ENCODE peak calls at places on chromosomes 13 and 19, in nine cellular contexts. One of them, this sample, is unnamed. For H3K9me3 and H3K4me1, the result is how much of the 10 kb centered on the place peaks cover.

GRCh38 chr13:63425131-63425530 is 2009.5 kb upstream of the PCDH20 start:
- DNase-seq in IMR-90: peak
- DNase-seq in BE2C: no peak
- DNase-seq in ovary: no peak
- DNase-seq in CD8-positive, alpha-beta T cell: no peak
- DNase-seq in fibroblast of lung: no peak
- DNase-seq in stomach: no peak
- DNase-seq in HepG2: no peak
- DNase-seq in esophagus squamous epithelium: no peak
- DNase-seq in this sample: no peak

GRCh38 chr13:38969187-38969586 is 21.4 kb downstream of the STOML3 start:
- DNase-seq in ovary: no peak
- DNase-seq in fibroblast of lung: no peak
- DNase-seq in BE2C: no peak
- DNase-seq in CD8-positive, alpha-beta T cell: no peak
- DNase-seq in stomach: no peak
- DNase-seq in HepG2: no peak
- DNase-seq in esophagus squamous epithelium: no peak
- DNase-seq in IMR-90: no peak
- DNase-seq in this sample: no peak

GRCh38 chr13:76086729-76087128 is 450.6 kb downstream of the LMO7 start:
- DNase-seq in IMR-90: no peak
- DNase-seq in ovary: no peak
- DNase-seq in BE2C: no peak
- DNase-seq in CD8-positive, alpha-beta T cell: no peak
- DNase-seq in HepG2: no peak
- DNase-seq in fibroblast of lung: no peak
- DNase-seq in stomach: no peak
- DNase-seq in esophagus squamous epithelium: no peak
- DNase-seq in this sample: no peak

GRCh38 chr13:112962396-112962795 is 6.6 kb upstream of the MCF2L start:
- DNase-seq in HepG2: no peak
- DNase-seq in BE2C: no peak
- DNase-seq in fibroblast of lung: no peak
- DNase-seq in CD8-positive, alpha-beta T cell: no peak
- DNase-seq in esophagus squamous epithelium: no peak
- DNase-seq in stomach: no peak
- DNase-seq in IMR-90: no peak
- DNase-seq in ovary: no peak
- DNase-seq in this sample: no peak

GRCh38 chr13:40334031-40334430 is 332.4 kb downstream of the FOXO1 start:
- DNase-seq in esophagus squamous epithelium: no peak
- DNase-seq in HepG2: no peak
- DNase-seq in fibroblast of lung: no peak
- DNase-seq in CD8-positive, alpha-beta T cell: no peak
- DNase-seq in stomach: no peak
- DNase-seq in BE2C: no peak
- DNase-seq in IMR-90: no peak
- DNase-seq in ovary: no peak
- DNase-seq in this sample: no peak

GRCh38 chr13:21435710-21436151 is 23.4 kb downstream of the ZDHHC20 start:
- DNase-seq in esophagus squamous epithelium: no peak
- DNase-seq in stomach: peak
- DNase-seq in fibroblast of lung: peak
- DNase-seq in HepG2: peak
- DNase-seq in ovary: no peak
- DNase-seq in CD8-positive, alpha-beta T cell: no peak
- DNase-seq in BE2C: no peak
- DNase-seq in IMR-90: peak
- DNase-seq in this sample: peak

GRCh38 chr19:54309811-54310210 is 3.2 kb downstream of the LILRA5 start:
- DNase-seq in CD8-positive, alpha-beta T cell: no peak
- DNase-seq in ovary: no peak
- DNase-seq in HepG2: no peak
- DNase-seq in fibroblast of lung: no peak
- DNase-seq in esophagus squamous epithelium: no peak
- DNase-seq in BE2C: no peak
- DNase-seq in IMR-90: no peak
- DNase-seq in stomach: no peak
- DNase-seq in this sample: no peak

GRCh38 chr19:34173145-34173956 is 1.0 kb downstream of the LSM14A start:
- DNase-seq in IMR-90: peak
- DNase-seq in stomach: peak
- DNase-seq in BE2C: no peak
- DNase-seq in CD8-positive, alpha-beta T cell: no peak
- DNase-seq in esophagus squamous epithelium: no peak
- DNase-seq in fibroblast of lung: peak
- DNase-seq in ovary: peak
- DNase-seq in HepG2: peak
- DNase-seq in this sample: peak

GRCh38 chr19:30811397-30812098 is 439.4 kb downstream of the ZNF536 start:
- DNase-seq in fibroblast of lung: no peak
- DNase-seq in stomach: no peak
- DNase-seq in CD8-positive, alpha-beta T cell: no peak
- DNase-seq in ovary: no peak
- DNase-seq in IMR-90: no peak
- DNase-seq in BE2C: no peak
- DNase-seq in HepG2: no peak
- DNase-seq in esophagus squamous epithelium: no peak
- DNase-seq in this sample: no peak

GRCh38 chr19:18118420-18119242 is 21.1 kb downstream of the MAST3 start:
- DNase-seq in fibroblast of lung: peak
- DNase-seq in HepG2: no peak
- DNase-seq in esophagus squamous epithelium: no peak
- DNase-seq in IMR-90: peak
- DNase-seq in stomach: no peak
- DNase-seq in ovary: no peak
- DNase-seq in BE2C: no peak
- DNase-seq in CD8-positive, alpha-beta T cell: no peak
- DNase-seq in this sample: no peak

GRCh38 chr13:25420161-25420560 is 48.4 kb downstream of the ATP8A2 start:
- DNase-seq in stomach: no peak
- DNase-seq in fibroblast of lung: no peak
- DNase-seq in BE2C: no peak
- DNase-seq in CD8-positive, alpha-beta T cell: no peak
- DNase-seq in IMR-90: no peak
- DNase-seq in ovary: no peak
- DNase-seq in HepG2: no peak
- DNase-seq in esophagus squamous epithelium: no peak
- DNase-seq in this sample: no peak

GRCh38 chr19:22814124-22814523 is 18.0 kb upstream of the ZNF723 start:
- DNase-seq in IMR-90: no peak
- DNase-seq in CD8-positive, alpha-beta T cell: no peak
- DNase-seq in ovary: no peak
- DNase-seq in stomach: no peak
- DNase-seq in esophagus squamous epithelium: no peak
- DNase-seq in HepG2: no peak
- DNase-seq in BE2C: no peak
- DNase-seq in fibroblast of lung: no peak
- DNase-seq in this sample: no peak

GRCh38 chr13:48531416-48532145 is 1.3 kb downstream of the RCBTB2 start:
- DNase-seq in ovary: no peak
- DNase-seq in HepG2: peak
- DNase-seq in CD8-positive, alpha-beta T cell: no peak
- DNase-seq in IMR-90: no peak
- DNase-seq in BE2C: no peak
- DNase-seq in esophagus squamous epithelium: no peak
- DNase-seq in stomach: no peak
- DNase-seq in fibroblast of lung: no peak
- DNase-seq in this sample: no peak

GRCh38 chr13:50677687-50678463 is 165.6 kb downstream of the DLEU7 start:
- DNase-seq in ovary: no peak
- DNase-seq in fibroblast of lung: no peak
- DNase-seq in BE2C: peak
- DNase-seq in HepG2: no peak
- DNase-seq in CD8-positive, alpha-beta T cell: no peak
- DNase-seq in stomach: no peak
- DNase-seq in IMR-90: peak
- DNase-seq in esophagus squamous epithelium: no peak
- DNase-seq in this sample: no peak

GRCh38 chr13:70203661-70204229 is 95.5 kb upstream of the KLHL1 start:
- DNase-seq in fibroblast of lung: no peak
- DNase-seq in ovary: no peak
- DNase-seq in stomach: no peak
- DNase-seq in BE2C: peak
- DNase-seq in IMR-90: no peak
- DNase-seq in HepG2: peak
- DNase-seq in CD8-positive, alpha-beta T cell: no peak
- DNase-seq in esophagus squamous epithelium: no peak
- DNase-seq in this sample: no peak

GRCh38 chr19:37936166-37936565 is 29.2 kb downstream of the SIPA1L3 start:
- DNase-seq in esophagus squamous epithelium: no peak
- DNase-seq in fibroblast of lung: no peak
- DNase-seq in CD8-positive, alpha-beta T cell: no peak
- DNase-seq in HepG2: peak
- DNase-seq in stomach: peak
- DNase-seq in BE2C: no peak
- DNase-seq in ovary: no peak
- DNase-seq in IMR-90: no peak
- DNase-seq in this sample: no peak

GRCh38 chr13:93948523-93948922 is 531.0 kb downstream of the DCT start:
- DNase-seq in CD8-positive, alpha-beta T cell: no peak
- DNase-seq in esophagus squamous epithelium: no peak
- DNase-seq in HepG2: no peak
- DNase-seq in IMR-90: no peak
- DNase-seq in stomach: no peak
- DNase-seq in fibroblast of lung: peak
- DNase-seq in BE2C: no peak
- DNase-seq in ovary: no peak
- DNase-seq in this sample: no peak

GRCh38 chr19:10408511-10409291 is 5.4 kb upstream of the CDC37 start:
- DNase-seq in IMR-90: no peak
- DNase-seq in BE2C: no peak
- DNase-seq in HepG2: no peak
- DNase-seq in esophagus squamous epithelium: no peak
- DNase-seq in stomach: no peak
- DNase-seq in ovary: no peak
- DNase-seq in fibroblast of lung: no peak
- DNase-seq in CD8-positive, alpha-beta T cell: no peak
- DNase-seq in this sample: no peak
- TF ChIP-seq CTCF in IMR-90: no peak
- TF ChIP-seq CTCF in BE2C: no peak
- TF ChIP-seq CTCF in HepG2: no peak
- TF ChIP-seq CTCF in esophagus squamous epithelium: no peak
- TF ChIP-seq CTCF in stomach: no peak
- TF ChIP-seq CTCF in ovary: no peak
- TF ChIP-seq CTCF in fibroblast of lung: no peak
- TF ChIP-seq CTCF in CD8-positive, alpha-beta T cell: no peak
- TF ChIP-seq CTCF in this sample: no peak

GRCh38 chr19:3653865-3654513 is 27.4 kb upstream of the CACTIN start:
- DNase-seq in BE2C: peak
- DNase-seq in IMR-90: no peak
- DNase-seq in stomach: no peak
- DNase-seq in HepG2: no peak
- DNase-seq in fibroblast of lung: no peak
- DNase-seq in esophagus squamous epithelium: no peak
- DNase-seq in CD8-positive, alpha-beta T cell: no peak
- DNase-seq in ovary: no peak
- DNase-seq in this sample: no peak
- H3K9me3 ChIP-seq in BE2C: under half
- H3K9me3 ChIP-seq in IMR-90: under half
- H3K9me3 ChIP-seq in stomach: under half
- H3K9me3 ChIP-seq in HepG2: under half
- H3K9me3 ChIP-seq in fibroblast of lung: under half
- H3K9me3 ChIP-seq in esophagus squamous epithelium: under half
- H3K9me3 ChIP-seq in CD8-positive, alpha-beta T cell: under half
- H3K9me3 ChIP-seq in ovary: under half
- H3K9me3 ChIP-seq in this sample: under half

DNA sequence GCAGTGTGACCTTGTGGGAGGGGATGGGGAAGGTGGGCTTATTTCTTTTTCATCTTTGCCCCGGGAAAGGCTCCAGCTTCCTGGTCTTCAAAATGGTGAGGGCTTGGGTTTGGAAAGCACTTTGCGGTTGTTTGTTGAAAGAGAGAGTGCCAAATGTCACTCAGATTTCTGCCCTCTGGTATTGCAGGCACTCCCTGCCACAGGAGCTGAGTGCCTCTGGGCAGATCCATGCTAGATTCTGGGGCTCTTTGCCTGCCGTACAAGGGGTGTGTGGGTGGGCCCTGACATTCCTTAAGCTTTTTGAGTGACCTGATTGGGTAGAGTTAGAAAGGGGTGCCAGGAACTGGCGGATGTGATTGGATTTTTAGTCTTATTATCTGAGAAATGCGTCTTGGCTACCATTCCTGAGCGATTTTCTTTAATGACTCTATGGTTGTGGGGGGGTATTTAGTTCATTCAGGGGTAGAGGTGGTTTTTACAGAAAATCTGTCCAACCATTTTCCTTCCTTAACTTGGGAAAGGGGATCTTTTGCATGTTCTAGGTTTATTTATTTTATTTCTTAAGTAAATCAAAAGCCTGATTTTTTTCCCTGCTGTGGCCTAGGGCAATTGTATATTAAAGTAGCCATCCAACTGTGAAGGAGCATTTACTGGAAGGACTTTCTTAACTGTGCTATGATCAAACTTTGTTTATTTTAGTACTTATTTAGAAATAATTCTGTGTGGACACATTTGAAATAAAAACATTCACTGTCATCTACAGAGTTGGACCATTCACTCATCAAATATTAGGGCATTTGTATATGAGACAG is 3.2 kb downstream of the ARHGAP35 start:
- DNase-seq in IMR-90: peak
- DNase-seq in stomach: peak
- DNase-seq in HepG2: peak
- DNase-seq in esophagus squamous epithelium: no peak
- DNase-seq in BE2C: peak
- DNase-seq in CD8-positive, alpha-beta T cell: no peak
- DNase-seq in fibroblast of lung: peak
- DNase-seq in ovary: no peak
- DNase-seq in this sample: no peak
- H3K4me1 ChIP-seq in IMR-90: under half
- H3K4me1 ChIP-seq in stomach: half or more
- H3K4me1 ChIP-seq in HepG2: half or more
- H3K4me1 ChIP-seq in esophagus squamous epithelium: half or more
- H3K4me1 ChIP-seq in BE2C: under half
- H3K4me1 ChIP-seq in CD8-positive, alpha-beta T cell: under half
- H3K4me1 ChIP-seq in fibroblast of lung: under half
- H3K4me1 ChIP-seq in ovary: under half
- H3K4me1 ChIP-seq in this sample: half or more

DNA sequence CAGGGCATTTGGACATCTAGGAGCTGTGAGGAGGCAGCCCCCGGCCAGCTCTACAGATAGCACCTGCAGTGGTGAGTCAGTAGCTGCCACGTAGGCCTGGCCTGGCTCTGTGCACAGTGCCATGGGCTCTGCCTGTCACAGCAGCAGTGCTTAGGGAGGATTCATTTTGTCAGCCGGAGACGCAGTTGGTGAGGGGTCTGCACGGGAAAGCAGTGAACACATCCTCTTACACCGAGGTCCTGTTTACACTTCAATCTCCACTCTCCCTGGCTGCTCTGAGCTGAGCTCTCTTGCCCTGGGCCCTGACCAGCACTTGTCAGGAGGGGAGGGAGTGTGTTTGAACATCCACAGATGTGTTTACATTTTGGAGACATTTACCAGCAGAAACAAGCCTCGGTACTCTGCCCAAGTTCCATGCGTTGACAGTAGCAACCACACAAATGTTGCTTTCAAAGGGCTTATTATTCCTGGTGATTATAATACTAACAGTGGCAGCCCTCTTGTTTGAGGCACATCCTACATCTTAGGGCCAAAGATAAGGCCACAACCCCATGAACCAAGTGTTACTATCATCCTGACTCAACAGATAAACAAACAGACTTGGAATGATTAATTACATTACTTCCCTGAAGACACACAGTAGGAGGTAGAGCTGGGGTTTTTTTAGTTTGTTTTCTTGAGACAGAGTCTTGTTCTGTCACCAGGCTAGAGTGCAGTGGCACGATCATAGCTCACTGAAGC is 148.9 kb downstream of the USP12 start:
- DNase-seq in CD8-positive, alpha-beta T cell: no peak
- DNase-seq in HepG2: peak
- DNase-seq in IMR-90: peak
- DNase-seq in fibroblast of lung: peak
- DNase-seq in esophagus squamous epithelium: no peak
- DNase-seq in BE2C: no peak
- DNase-seq in stomach: peak
- DNase-seq in ovary: no peak
- DNase-seq in this sample: no peak
- TF ChIP-seq CTCF in CD8-positive, alpha-beta T cell: no peak
- TF ChIP-seq CTCF in HepG2: no peak
- TF ChIP-seq CTCF in IMR-90: no peak
- TF ChIP-seq CTCF in fibroblast of lung: no peak
- TF ChIP-seq CTCF in esophagus squamous epithelium: no peak
- TF ChIP-seq CTCF in BE2C: no peak
- TF ChIP-seq CTCF in stomach: no peak
- TF ChIP-seq CTCF in ovary: no peak
- TF ChIP-seq CTCF in this sample: no peak

This sample was measured in heart right ventricle.